ENCODE peak calls at places on chromosomes 2 and 18, in six cellular contexts. C is transverse colon, N is SK-N-SH, A is HepG2, G is prostate gland, O is Panc1. Y is an unnamed sample.

GRCh38 chr18:48492880-48493279 is 46.0 kb upstream of the CTIF start:
- DNase-seq in C (no peak), N (no peak), A (no peak), G (no peak), O (no peak), Y (no peak)

GRCh38 chr18:3931542-3932112 is 481.7 kb downstream of the TGIF1 start:
- DNase-seq in C (no peak), N (no peak), A (no peak), G (no peak), O (no peak), Y (no peak)

GRCh38 chr18:63365909-63366269 is 1.1 kb downstream of the KDSR start:
- DNase-seq in C (peak; percentile 24), N (peak; percentile 22), A (no peak), G (peak; percentile 5), O (no peak), Y (no peak)

GRCh38 chr2:200159366-200159720 is 147.2 kb upstream of the SPATS2L start:
- DNase-seq in C (no peak), N (no peak), A (no peak), G (no peak), O (no peak), Y (no peak)

GRCh38 chr2:23404426-23404825 is 19.4 kb downstream of the KLHL29 start:
- DNase-seq in C (peak; percentile 71), N (peak; percentile 84), A (peak; percentile 24), G (peak; percentile 59), O (peak; percentile 65), Y (no peak)

GRCh38 chr18:75337348-75337747 is 90.2 kb downstream of the SMIM21 start:
- DNase-seq in C (no peak), N (no peak), A (no peak), G (no peak), O (no peak), Y (no peak)

GRCh38 chr2:66488946-66489345 is 54.0 kb downstream of the MEIS1 start:
- DNase-seq in C (no peak), N (no peak), A (no peak), G (no peak), O (no peak), Y (no peak)

GRCh38 chr18:3579701-3580100 is 129.7 kb downstream of the TGIF1 start:
- DNase-seq in C (no peak), N (no peak), A (no peak), G (no peak), O (no peak), Y (no peak)

GRCh38 chr2:6864938-6865345 is 765 bp downstream of the CMPK2 start:
- DNase-seq in C (peak; percentile 16), N (no peak), A (no peak), G (no peak), O (no peak), Y (no peak)

GRCh38 chr2:65107530-65107929 is 22.4 kb downstream of the RAB1A start:
- DNase-seq in C (no peak), N (no peak), A (no peak), G (no peak), O (no peak), Y (no peak)

GRCh38 chr2:106886916-106887758 is 1.2 kb upstream of the ST6GAL2 start:
- DNase-seq in C (peak; percentile 32), N (peak; percentile 81), A (no peak), G (peak; percentile 46), O (no peak), Y (no peak)

GRCh38 chr2:31967790-31968189 is 43.0 kb downstream of the MEMO1 start:
- DNase-seq in C (no peak), N (no peak), A (no peak), G (no peak), O (no peak), Y (no peak)

DNA sequence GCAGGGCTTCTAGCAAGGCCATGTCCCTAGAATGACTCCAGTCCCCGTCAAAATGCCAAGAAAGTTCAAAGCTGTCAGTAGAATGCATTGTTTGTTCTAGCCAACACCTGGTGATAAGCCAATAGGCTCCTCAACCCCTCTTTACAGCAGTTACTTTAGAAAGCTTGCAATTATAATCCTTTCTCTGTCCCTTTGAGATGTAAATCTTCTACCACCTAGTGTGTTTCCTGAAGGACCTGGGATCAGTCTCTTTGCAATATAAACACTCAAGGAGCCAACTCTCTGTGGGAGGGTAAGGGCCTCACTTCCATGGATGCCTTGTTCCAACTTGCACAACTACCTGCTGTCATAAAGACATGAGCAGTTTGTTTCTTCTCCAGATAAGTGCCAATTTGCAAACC is 301.8 kb downstream of the NBAS start:
- DNase-seq in C (no peak), N (no peak), A (no peak), G (no peak), O (no peak), Y (no peak)
- H3K4me3 ChIP-seq in C (no peak overlapping the region), N (no peak overlapping the region), A (no peak overlapping the region), G (no peak overlapping the region), O (no peak overlapping the region), Y (no peak overlapping the region)

DNA sequence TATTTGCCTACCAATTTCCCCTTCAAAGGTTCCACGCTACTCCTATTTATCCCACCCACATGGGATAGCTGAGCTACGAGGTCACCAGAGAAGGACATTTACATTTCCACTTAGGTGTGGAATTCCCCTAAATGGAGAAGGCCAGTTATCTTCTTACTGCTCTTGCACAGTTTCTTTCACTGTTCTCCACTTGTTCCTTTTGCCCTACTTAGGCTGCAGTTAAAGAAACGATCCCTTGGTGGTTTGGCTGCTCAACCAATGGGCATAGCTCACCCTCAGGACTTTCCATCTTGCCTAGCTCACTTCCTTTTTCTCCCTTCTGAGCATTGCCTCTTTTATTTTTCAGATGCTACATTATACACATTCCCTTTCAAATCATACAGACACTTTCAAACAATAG is 11.2 kb upstream of the NABP1 start:
- DNase-seq in C (no peak), N (no peak), A (no peak), G (no peak), O (no peak), Y (no peak)
- TF ChIP-seq POLR2AphosphoS5 in C (no peak), N (no peak), A (no peak), G (no peak), O (no peak), Y (no peak)

DNA sequence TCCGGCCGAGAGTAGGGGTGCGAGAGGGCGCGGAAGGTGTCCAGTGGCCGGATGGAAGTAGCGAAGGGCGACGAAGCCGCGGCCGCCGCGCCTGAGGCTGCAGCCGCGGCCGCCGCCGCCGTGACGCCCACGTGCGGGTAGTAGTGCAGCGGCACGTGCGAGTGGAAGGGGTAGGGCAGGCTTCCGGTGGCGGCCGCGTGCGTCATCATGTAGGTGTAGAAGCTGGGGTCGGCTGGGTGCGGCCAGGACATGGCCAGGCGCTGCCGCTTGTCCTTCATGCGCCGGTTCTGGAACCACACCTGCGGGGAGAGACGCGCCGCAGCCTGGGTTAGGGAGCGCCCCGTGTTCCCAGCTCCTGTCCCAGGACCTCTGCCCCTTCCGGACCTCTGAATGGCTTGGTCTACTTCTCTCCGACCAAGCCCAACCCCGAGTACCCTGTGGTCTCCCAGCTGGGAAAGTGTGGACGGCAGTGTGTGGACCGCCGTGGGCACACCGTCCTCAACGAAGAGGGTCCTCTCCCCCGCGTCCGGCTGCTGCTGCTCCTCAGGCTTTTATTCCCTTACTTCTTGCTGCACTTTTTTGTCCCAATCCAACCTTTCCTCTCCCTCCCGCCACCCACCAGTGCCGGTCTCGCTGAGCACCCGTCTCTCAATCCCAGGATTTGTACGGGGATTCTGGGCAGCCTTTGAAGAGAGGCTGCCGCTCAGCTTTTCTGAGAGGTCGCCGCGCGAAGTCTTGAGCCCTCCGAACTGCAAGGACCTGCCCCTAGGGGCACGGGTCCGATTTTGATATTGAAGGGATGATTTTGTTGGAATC is 3.0 kb downstream of the EVX2 start:
- DNase-seq in C (peak; percentile 49), N (peak; percentile 43), A (no peak), G (no peak), O (no peak), Y (peak; percentile 87)
- H3K27me3 ChIP-seq in C (peaks cover 99% of the 10 kb centered on the region), N (peaks cover 74% of the 10 kb centered on the region), A (peaks cover 4% of the 10 kb centered on the region), G (peaks cover 32% of the 10 kb centered on the region), O (peaks cover 34% of the 10 kb centered on the region), Y (peaks cover 9% of the 10 kb centered on the region)

DNA sequence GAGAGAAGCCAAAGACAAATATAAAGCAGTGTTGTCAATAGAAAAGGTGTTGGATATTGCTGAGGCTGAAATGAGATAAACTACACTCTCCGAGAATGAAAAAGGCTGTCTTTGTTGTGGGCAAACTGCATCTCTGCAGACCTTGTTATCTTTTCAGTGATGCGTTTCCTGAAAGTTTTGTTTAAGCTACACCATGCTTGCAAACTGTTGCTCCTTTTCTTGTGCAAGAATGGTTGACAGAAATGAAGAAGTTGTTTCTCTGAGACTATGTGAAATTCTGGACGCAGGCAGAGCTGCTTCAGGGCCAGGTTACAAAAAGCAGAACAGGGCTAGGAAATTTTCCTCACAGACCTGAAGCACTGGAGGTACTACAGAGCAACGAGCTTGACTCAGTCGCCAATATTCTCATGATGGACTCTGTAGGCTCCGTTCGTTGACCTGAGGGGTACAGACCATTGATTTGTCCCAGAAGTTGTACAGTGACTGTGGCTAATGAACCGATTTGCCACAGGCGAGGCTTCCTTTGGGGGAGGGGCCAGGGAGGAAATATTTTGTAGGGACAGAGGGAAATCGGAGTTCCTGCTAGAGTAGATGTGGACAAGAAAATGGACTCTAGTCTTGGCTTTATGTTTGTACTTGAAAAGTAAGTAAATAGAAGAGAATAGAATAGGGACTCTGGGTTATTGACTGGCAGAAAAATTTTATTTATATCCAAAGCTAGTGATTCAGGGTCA is 3.5 kb upstream of the ATL2 start:
- DNase-seq in C (no peak), N (no peak), A (peak; percentile 42), G (no peak), O (no peak), Y (no peak)
- H3K4me3 ChIP-seq in C (no peak overlapping the region), N (no peak overlapping the region), A (peak overlapping the region; percentile 25), G (no peak overlapping the region), O (no peak overlapping the region), Y (no peak overlapping the region)

DNA sequence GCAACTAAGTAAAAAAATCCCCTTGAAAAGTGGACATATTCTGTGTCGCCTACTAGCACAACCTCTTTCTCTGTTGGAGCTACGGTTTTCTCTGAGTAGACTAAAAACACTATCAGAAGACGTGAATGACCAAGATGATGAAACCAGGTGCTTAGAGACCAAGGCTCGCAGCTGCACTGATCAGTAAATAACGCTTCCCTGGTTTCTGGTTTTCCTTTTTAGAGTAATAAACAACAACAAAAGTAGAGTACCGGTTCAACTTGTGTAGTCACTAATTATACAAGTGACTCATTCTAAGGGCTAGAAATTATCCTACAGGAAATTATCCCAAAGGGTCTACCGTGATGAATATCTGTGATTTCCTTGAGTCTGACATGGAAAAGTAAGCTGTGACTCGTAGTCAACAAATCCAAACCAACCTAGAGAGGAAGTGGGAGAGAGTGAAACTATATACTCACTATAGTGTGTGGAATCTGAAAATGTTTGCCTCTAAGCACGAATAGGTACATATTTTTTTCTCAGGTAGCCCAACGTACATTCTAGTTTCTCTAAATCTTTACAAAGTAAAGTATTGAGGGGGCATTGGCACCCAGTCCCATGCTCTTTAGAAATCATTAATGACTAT is 17.8 kb downstream of the RASGRP3 start:
- DNase-seq in C (no peak), N (no peak), A (no peak), G (no peak), O (peak; percentile 73), Y (no peak)
- TF ChIP-seq POLR2AphosphoS5 in C (no peak), N (no peak), A (no peak), G (no peak), O (no peak), Y (no peak)